ENCODE peak calls at places on chromosomes 4 and X, in four cellular contexts. O is MM.1S; S is CD8-positive, alpha-beta memory T cell; Q is aorta. C is an unnamed sample. For H3K27me3, the result is how much of the 10 kb centered on the place peaks cover.

GRCh38 chr4:184787766-184788503 is 37.8 kb downstream of the ACSL1 start:
- DNase-seq in O (no peak), S (no peak), Q (no peak), C (no peak)

GRCh38 chrX:84729809-84730208 is 227.6 kb upstream of the HDX start:
- DNase-seq in O (peak), S (peak), Q (no peak), C (no peak)

GRCh38 chr4:7236847-7237246 is 44.5 kb downstream of the SORCS2 start:
- DNase-seq in O (no peak), S (no peak), Q (no peak), C (no peak)

GRCh38 chr4:64158648-64159326 is 250.5 kb downstream of the TECRL start:
- DNase-seq in O (peak), S (peak), Q (peak), C (peak)

GRCh38 chrX:110268875-110269274 is 49.0 kb downstream of the AMMECR1 start:
- DNase-seq in O (no peak), S (no peak), Q (no peak), C (no peak)

GRCh38 chrX:149628768-149629167 is 2.8 kb downstream of the TMEM185A start:
- DNase-seq in O (no peak), S (no peak), Q (no peak), C (no peak)

GRCh38 chr4:6916587-6917444 is 7.2 kb downstream of the TBC1D14 start:
- DNase-seq in O (no peak), S (no peak), Q (peak), C (peak)

GRCh38 chrX:1239681-1240142 is 27.3 kb upstream of the CRLF2 start:
- DNase-seq in O (no peak), S (no peak), Q (peak), C (no peak)

GRCh38 chr4:125762537-125762936 is 447.8 kb downstream of the FAT4 start:
- DNase-seq in O (no peak), S (no peak), Q (no peak), C (no peak)

GRCh38 chr4:11876104-11876503 is 447.4 kb upstream of the HS3ST1 start:
- DNase-seq in O (no peak), S (no peak), Q (no peak), C (no peak)

GRCh38 chr4:101192244-101192643 is 155.1 kb downstream of the PPP3CA start:
- DNase-seq in O (no peak), S (no peak), Q (no peak), C (no peak)

GRCh38 chr4:75634951-75635350 is 4.6 kb upstream of the CDKL2 start:
- DNase-seq in O (no peak), S (no peak), Q (no peak), C (no peak)

GRCh38 chr4:173517781-173518371 is 12.2 kb downstream of the HAND2 start:
- DNase-seq in O (no peak), S (no peak), Q (peak), C (no peak)

GRCh38 chr4:173520921-173521473 is 9.0 kb downstream of the HAND2 start:
- DNase-seq in O (no peak), S (no peak), Q (no peak), C (no peak)

GRCh38 chr4:173516621-173517612 is 13.1 kb downstream of the HAND2 start:
- DNase-seq in O (no peak), S (no peak), Q (no peak), C (no peak)

GRCh38 chr4:173519130-173520101 is 10.6 kb downstream of the HAND2 start:
- DNase-seq in O (no peak), S (no peak), Q (no peak), C (no peak)

GRCh38 chr4:173518419-173519102 is 11.5 kb downstream of the HAND2 start:
- DNase-seq in O (no peak), S (no peak), Q (no peak), C (no peak)
- H3K27me3 ChIP-seq in O (under half), S (half or more), Q (under half), C (half or more)

DNA sequence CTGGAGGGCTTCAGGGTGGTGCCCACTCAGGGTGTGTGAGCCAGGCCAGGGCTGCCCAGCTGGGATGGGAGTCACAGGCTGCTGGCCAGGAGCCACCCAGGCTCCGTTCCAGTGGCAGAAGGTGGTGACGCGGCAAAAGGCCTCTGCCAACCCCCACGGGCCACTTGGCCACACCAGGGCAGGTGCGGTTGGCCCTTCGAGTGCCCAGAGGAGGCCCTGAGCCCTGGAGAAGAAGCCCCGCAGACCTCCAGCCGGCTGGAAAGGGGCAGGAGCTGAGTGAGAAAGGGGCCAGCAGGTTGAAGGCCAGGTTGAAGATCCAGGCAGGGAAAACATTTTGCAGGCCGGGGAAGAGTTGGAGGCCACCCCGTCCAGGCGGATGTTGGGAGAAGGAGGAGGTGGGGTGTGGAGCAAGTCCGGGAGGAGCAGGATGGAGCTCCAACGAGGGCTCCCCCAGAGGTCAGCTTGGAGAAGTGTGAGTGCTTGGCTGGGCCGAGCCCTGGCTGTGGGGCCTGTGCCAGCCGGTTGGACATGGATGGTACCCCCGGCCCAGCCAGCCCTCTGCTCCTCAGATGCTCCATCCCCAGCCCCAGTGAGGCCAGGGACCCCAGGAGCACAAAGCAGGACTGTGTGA is 2.8 kb upstream of the CPLX1 start:
- DNase-seq in O (no peak), S (no peak), Q (peak), C (no peak)
- H3K27me3 ChIP-seq in O (under half), S (under half), Q (under half), C (under half)

GRCh38 chrX:103831342-103831802 is 685 bp downstream of the RAB9B start:
- DNase-seq in O (no peak), S (no peak), Q (no peak), C (no peak)
- H3K27me3 ChIP-seq in O (under half), S (under half), Q (under half), C (under half)

GRCh38 chr4:177640864-177641263 is 198.6 kb upstream of the AGA start:
- DNase-seq in O (no peak), S (no peak), Q (no peak), C (no peak)
- H3K27me3 ChIP-seq in O (under half), S (under half), Q (under half), C (under half)

DNA sequence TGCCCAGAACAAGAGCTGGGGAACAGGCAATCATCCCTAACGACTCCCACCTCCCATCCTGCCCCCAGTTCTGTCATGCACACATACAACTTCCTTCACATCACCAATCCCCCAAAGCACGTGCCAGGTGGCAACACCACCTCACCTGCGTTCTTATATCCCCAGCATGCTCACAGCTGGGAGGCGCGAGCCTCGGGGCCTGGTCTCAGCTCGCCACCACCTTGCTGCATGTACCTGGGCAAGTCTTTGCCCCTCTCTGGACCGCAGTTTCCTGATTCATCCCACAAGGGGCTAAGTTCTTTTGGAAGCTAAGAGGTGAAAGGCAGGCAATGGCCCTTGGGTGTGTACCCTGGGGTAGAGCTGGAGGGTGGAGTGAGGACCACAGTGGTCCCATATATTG is 119.2 kb upstream of the PJA1 start:
- DNase-seq in O (no peak), S (no peak), Q (no peak), C (no peak)
- H3K27me3 ChIP-seq in O (under half), S (under half), Q (under half), C (under half)

GRCh38 chr4:16693641-16694040 is 204.8 kb downstream of the LDB2 start:
- DNase-seq in O (no peak), S (no peak), Q (no peak), C (no peak)
- H3K27me3 ChIP-seq in O (under half), S (under half), Q (under half), C (under half)

GRCh38 chr4:80265571-80266266 is 745 bp upstream of the FGF5 start:
- DNase-seq in O (no peak), S (no peak), Q (no peak), C (no peak)
- H3K27me3 ChIP-seq in O (under half), S (under half), Q (under half), C (half or more)

GRCh38 chr4:157217708-157218107 is 2.8 kb upstream of the GRIA2 start:
- DNase-seq in O (peak), S (no peak), Q (no peak), C (no peak)
- H3K27me3 ChIP-seq in O (under half), S (under half), Q (under half), C (under half)

GRCh38 chrX:81202989-81203388 is 1.1 kb downstream of the SH3BGRL start:
- DNase-seq in O (no peak), S (no peak), Q (no peak), C (no peak)
- H3K27me3 ChIP-seq in O (under half), S (under half), Q (under half), C (under half)

DNA sequence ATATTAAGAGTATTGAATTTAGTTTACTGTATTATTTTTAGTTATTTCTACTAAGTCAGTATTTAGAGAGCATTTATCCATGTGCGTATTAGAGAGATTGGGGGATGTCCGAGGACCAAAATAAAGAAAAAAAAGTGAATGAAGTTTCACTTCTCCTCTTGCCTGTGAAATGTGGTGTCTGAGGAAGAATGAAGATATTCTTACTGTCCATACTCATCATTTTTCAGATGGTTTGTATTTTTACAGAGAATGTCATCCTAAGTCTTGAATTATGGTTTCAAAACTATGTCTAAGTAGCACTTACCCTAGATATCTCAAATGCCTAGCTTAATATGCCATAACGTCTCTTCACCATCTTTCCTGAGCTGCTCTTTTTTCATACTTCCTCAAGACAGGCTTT is 854.3 kb downstream of the C4orf33 start:
- DNase-seq in O (peak), S (no peak), Q (no peak), C (no peak)
- H3K27me3 ChIP-seq in O (under half), S (under half), Q (under half), C (under half)